ENCODE peak calls at places on chromosomes 7 and 10, in seven cellular contexts. T, F, J, A, K, Q and P are unnamed samples.

GRCh38 chr7:94087664-94088352 is 83.7 kb upstream of the BET1 start:
- DNase-seq in T (peak), F (peak), J (peak), A (peak), K (no peak), Q (peak), P (peak)

GRCh38 chr7:157440346-157441022 is 103.7 kb downstream of the DNAJB6 start:
- DNase-seq in T (no peak), F (no peak), J (no peak), A (no peak), K (no peak), Q (no peak), P (no peak)

GRCh38 chr7:135277161-135277560 is 43.5 kb downstream of the STRA8 start:
- DNase-seq in T (no peak), F (no peak), J (no peak), A (no peak), K (no peak), Q (no peak), P (no peak)

GRCh38 chr7:122886357-122887081 is at the start of gene CADPS2:
- DNase-seq in T (peak), F (peak), J (no peak), A (peak), K (peak), Q (peak), P (peak)

GRCh38 chr10:129509835-129510234 is 42.8 kb downstream of the MGMT start:
- DNase-seq in T (no peak), F (no peak), J (no peak), A (no peak), K (no peak), Q (no peak), P (no peak)

GRCh38 chr7:123594813-123595241 is 6.8 kb upstream of the ASB15 start:
- DNase-seq in T (no peak), F (peak), J (no peak), A (no peak), K (no peak), Q (no peak), P (no peak)

GRCh38 chr10:129531195-129531968 is 64.3 kb downstream of the MGMT start:
- DNase-seq in T (no peak), F (peak), J (no peak), A (no peak), K (no peak), Q (peak), P (no peak)

GRCh38 chr10:89699581-89700064 is 1.8 kb upstream of the KIF20B start:
- DNase-seq in T (no peak), F (no peak), J (no peak), A (no peak), K (no peak), Q (peak), P (no peak)

GRCh38 chr10:1050555-1050954 is 1.6 kb upstream of the IDI1 start:
- DNase-seq in T (peak), F (peak), J (peak), A (peak), K (no peak), Q (no peak), P (no peak)

GRCh38 chr7:101433688-101434087 is 71.0 kb downstream of the COL26A1 start:
- DNase-seq in T (no peak), F (no peak), J (no peak), A (no peak), K (no peak), Q (no peak), P (no peak)

GRCh38 chr7:159321278-159321677 is 176.6 kb upstream of the VIPR2 start:
- DNase-seq in T (no peak), F (no peak), J (no peak), A (no peak), K (no peak), Q (no peak), P (no peak)

GRCh38 chr7:143130541-143130940 is 1.3 kb upstream of the PIP start:
- DNase-seq in T (no peak), F (no peak), J (no peak), A (no peak), K (no peak), Q (no peak), P (no peak)

GRCh38 chr7:149696313-149696712 is 77.1 kb downstream of the ZNF467 start:
- DNase-seq in T (no peak), F (no peak), J (no peak), A (no peak), K (no peak), Q (no peak), P (peak)

GRCh38 chr10:44477021-44477420 is 92.1 kb upstream of the CXCL12 start:
- DNase-seq in T (no peak), F (no peak), J (no peak), A (no peak), K (no peak), Q (peak), P (no peak)

GRCh38 chr10:101694056-101694673 is 805 bp downstream of the FBXW4 start:
- DNase-seq in T (peak), F (peak), J (peak), A (peak), K (peak), Q (peak), P (peak)

GRCh38 chr7:17599733-17600685 is 301.6 kb downstream of the AHR start:
- DNase-seq in T (peak), F (peak), J (no peak), A (no peak), K (no peak), Q (peak), P (no peak)

GRCh38 chr10:110344622-110345021 is 39.9 kb upstream of the SMNDC1 start:
- DNase-seq in T (no peak), F (no peak), J (no peak), A (no peak), K (no peak), Q (no peak), P (no peak)

GRCh38 chr7:39088730-39089129 is 111.0 kb downstream of the POU6F2 start:
- DNase-seq in T (no peak), F (peak), J (no peak), A (no peak), K (no peak), Q (no peak), P (no peak)

GRCh38 chr7:131011976-131012375 is 278.0 kb upstream of the KLF14 start:
- DNase-seq in T (peak), F (no peak), J (no peak), A (no peak), K (no peak), Q (peak), P (no peak)

GRCh38 chr10:43963793-43964425 is 315.2 kb upstream of the ZNF32 start:
- DNase-seq in T (no peak), F (no peak), J (peak), A (peak), K (peak), Q (no peak), P (no peak)

GRCh38 chr7:126979722-126980121 is 273.0 kb downstream of the GRM8 start:
- DNase-seq in T (no peak), F (no peak), J (no peak), A (no peak), K (no peak), Q (no peak), P (no peak)

GRCh38 chr7:78769551-78770101 is 683.8 kb downstream of the MAGI2 start:
- DNase-seq in T (no peak), F (no peak), J (no peak), A (no peak), K (no peak), Q (peak), P (no peak)

GRCh38 chr10:14369881-14370280 is 39.2 kb upstream of the FRMD4A start:
- DNase-seq in T (no peak), F (no peak), J (no peak), A (no peak), K (no peak), Q (no peak), P (no peak)

GRCh38 chr10:118953598-118953997 is 75.9 kb upstream of the NANOS1 start:
- DNase-seq in T (no peak), F (no peak), J (no peak), A (no peak), K (no peak), Q (no peak), P (no peak)

GRCh38 chr7:142957723-142958122 is 4.4 kb downstream of the KEL start:
- DNase-seq in T (no peak), F (peak), J (no peak), A (no peak), K (no peak), Q (no peak), P (no peak)

GRCh38 chr10:102605712-102606111 is 38.6 kb upstream of the TRIM8 start:
- DNase-seq in T (no peak), F (no peak), J (no peak), A (no peak), K (no peak), Q (no peak), P (no peak)

GRCh38 chr10:24505759-24506158 is 217.9 kb downstream of the ARHGAP21 start:
- DNase-seq in T (no peak), F (no peak), J (no peak), A (no peak), K (no peak), Q (no peak), P (no peak)

GRCh38 chr10:127889605-127890195 is 3.0 kb downstream of the CLRN3 start:
- DNase-seq in T (no peak), F (no peak), J (no peak), A (peak), K (no peak), Q (peak), P (no peak)

GRCh38 chr10:74988055-74988773 is 123.2 kb upstream of the SAMD8 start:
- DNase-seq in T (no peak), F (no peak), J (no peak), A (no peak), K (no peak), Q (peak), P (no peak)

GRCh38 chr10:12432402-12433189 is 83.2 kb downstream of the CAMK1D start:
- DNase-seq in T (no peak), F (no peak), J (no peak), A (no peak), K (no peak), Q (no peak), P (no peak)

GRCh38 chr10:125396651-125397050 is 236.3 kb upstream of the CTBP2 start:
- DNase-seq in T (no peak), F (no peak), J (no peak), A (no peak), K (no peak), Q (peak), P (no peak)

GRCh38 chr7:44262031-44262430 is 61.3 kb downstream of the YKT6 start:
- DNase-seq in T (no peak), F (no peak), J (no peak), A (no peak), K (no peak), Q (no peak), P (no peak)

GRCh38 chr7:44393238-44394111 is 68.1 kb upstream of the CAMK2B start:
- DNase-seq in T (no peak), F (no peak), J (no peak), A (no peak), K (no peak), Q (no peak), P (no peak)

GRCh38 chr10:81820418-81820817 is 54.6 kb upstream of the NRG3 start:
- DNase-seq in T (no peak), F (peak), J (no peak), A (no peak), K (no peak), Q (no peak), P (no peak)

GRCh38 chr7:2645274-2645868 is 13.6 kb downstream of the TTYH3 start:
- DNase-seq in T (no peak), F (peak), J (peak), A (no peak), K (no peak), Q (no peak), P (no peak)

GRCh38 chr10:22310928-22311327 is 5.3 kb upstream of the COMMD3 start:
- DNase-seq in T (no peak), F (no peak), J (no peak), A (no peak), K (no peak), Q (no peak), P (no peak)

DNA sequence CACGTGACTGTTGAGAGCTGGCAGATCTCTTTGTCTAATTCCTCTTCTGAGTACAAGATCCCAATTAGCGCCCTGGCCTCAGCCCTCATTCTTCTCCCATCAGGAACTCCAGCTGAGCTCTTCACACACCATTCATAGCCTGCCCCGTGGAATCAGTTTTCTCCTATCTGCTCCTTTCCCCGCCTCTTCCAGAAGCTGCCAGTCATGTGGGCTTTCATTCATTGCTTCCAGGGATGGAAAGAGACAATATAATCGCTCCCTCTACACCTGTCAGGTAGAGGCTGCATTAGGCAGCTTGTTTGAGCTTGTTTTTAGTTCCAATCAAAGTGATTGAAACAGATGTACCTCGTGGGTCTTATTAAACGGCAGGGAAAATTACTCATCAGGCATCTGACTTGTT is 515.8 kb downstream of the TYW1 start:
- DNase-seq in T (no peak), F (no peak), J (no peak), A (no peak), K (no peak), Q (no peak), P (no peak)
- TF ChIP-seq CTCF in T (no peak), F (no peak), J (no peak), A (no peak), K (no peak), Q (no peak), P (no peak)

GRCh38 chr10:113980408-113981087 is 63.1 kb upstream of the ADRB1 start:
- DNase-seq in T (no peak), F (peak), J (no peak), A (no peak), K (no peak), Q (no peak), P (no peak)
- TF ChIP-seq CTCF in T (peak), F (peak), J (no peak), A (no peak), K (no peak), Q (peak), P (peak)

DNA sequence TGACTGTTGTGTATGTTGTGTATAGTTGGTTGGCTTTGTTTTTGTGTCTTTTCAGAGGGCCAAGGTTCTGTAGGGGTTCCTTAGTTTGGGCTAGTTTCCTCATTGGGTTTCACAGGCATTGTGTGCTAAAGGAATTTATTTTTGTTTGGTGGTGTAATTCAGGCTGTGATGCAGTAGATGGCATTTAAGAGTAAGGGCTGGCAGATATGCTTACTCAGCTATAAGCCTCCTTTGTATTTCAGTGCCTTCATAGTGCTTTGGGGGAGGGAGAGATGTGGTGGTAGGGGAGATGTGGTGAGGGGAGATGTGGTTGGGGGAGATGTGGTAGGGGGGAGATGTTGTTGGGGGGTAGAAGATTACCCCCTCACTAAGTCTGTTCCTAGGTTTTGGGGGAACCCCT is 91.7 kb downstream of the SLC25A40 start:
- DNase-seq in T (no peak), F (peak), J (no peak), A (no peak), K (no peak), Q (peak), P (no peak)
- TF ChIP-seq CTCF in T (no peak), F (peak), J (no peak), A (no peak), K (no peak), Q (peak), P (peak)

DNA sequence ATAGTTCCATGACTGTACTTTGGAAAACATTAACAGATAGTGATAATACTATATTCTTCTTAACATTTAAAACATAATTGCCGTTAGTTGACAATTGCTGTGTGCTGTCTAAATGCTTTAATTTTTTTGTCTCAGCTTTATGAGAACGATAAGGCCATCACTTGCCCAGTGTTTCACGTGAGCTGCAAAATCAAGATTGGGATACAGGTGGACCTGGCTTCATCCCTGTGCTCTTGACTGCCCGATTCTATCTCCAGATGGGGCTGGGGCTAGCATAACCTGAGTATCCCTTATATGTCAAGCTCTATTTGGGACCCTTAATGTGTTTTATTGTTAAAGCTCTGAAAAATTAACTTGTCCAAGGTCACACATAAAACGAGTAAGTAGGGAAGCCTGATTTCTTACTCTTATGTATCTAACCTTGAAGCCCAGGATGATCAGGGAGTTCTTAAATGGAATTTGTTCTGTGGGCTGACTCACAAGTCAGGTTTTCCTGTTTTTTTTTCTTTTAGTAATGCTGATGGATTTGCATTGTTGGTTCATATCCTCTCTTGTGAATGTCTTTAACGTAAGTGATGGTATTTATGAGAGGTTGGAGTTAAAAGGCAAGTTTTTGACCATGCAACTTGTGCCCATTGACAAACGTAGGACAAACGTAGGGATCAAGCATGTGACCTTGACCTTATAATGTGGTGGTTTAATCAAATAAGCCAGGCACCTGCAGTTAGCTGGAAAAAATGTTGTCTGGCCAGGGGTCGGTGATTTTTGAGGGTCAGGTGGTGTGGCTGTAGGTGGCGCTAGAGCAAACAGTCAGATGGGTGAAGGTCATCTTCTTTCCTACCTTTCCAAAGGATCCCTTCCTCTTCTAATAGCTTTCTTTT is 3.6 kb downstream of the PRKAR2B start:
- DNase-seq in T (no peak), F (peak), J (no peak), A (no peak), K (no peak), Q (no peak), P (peak)
- TF ChIP-seq CTCF in T (no peak), F (peak), J (no peak), A (no peak), K (no peak), Q (peak), P (peak)

GRCh38 chr7:95342642-95343252 is 18.4 kb upstream of the PON1 start:
- DNase-seq in T (no peak), F (peak), J (no peak), A (no peak), K (no peak), Q (no peak), P (no peak)
- TF ChIP-seq CTCF in T (no peak), F (peak), J (no peak), A (no peak), K (no peak), Q (peak), P (peak)

GRCh38 chr10:61186408-61186807 is 242.4 kb upstream of the RHOBTB1 start:
- DNase-seq in T (no peak), F (no peak), J (no peak), A (no peak), K (no peak), Q (no peak), P (no peak)
- TF ChIP-seq CTCF in T (no peak), F (no peak), J (no peak), A (no peak), K (no peak), Q (no peak), P (no peak)

GRCh38 chr10:111758593-111758992 is 425.0 kb downstream of the GPAM start:
- DNase-seq in T (no peak), F (no peak), J (no peak), A (no peak), K (no peak), Q (no peak), P (no peak)

GRCh38 chr10:111762114-111762513 is 421.5 kb downstream of the GPAM start:
- DNase-seq in T (no peak), F (peak), J (no peak), A (no peak), K (no peak), Q (peak), P (no peak)

GRCh38 chr10:111756541-111757061 is 427.0 kb downstream of the GPAM start:
- DNase-seq in T (peak), F (peak), J (no peak), A (no peak), K (peak), Q (peak), P (no peak)
- TF ChIP-seq CTCF in T (peak), F (peak), J (no peak), A (no peak), K (peak), Q (peak), P (no peak)

GRCh38 chr10:34890931-34891330 is 75.8 kb upstream of the PARD3 start:
- DNase-seq in T (no peak), F (no peak), J (no peak), A (no peak), K (no peak), Q (no peak), P (no peak)
- TF ChIP-seq CTCF in T (no peak), F (no peak), J (no peak), A (no peak), K (no peak), Q (no peak), P (no peak)